ENCODE peak calls at places on chromosomes 16 and 17, in six cellular contexts. I, O, A, V, D and U are unnamed samples.
A peak's percentile ranks its signal among the peaks of the same experiment; 100 is the strongest.

GRCh38 chr17:2179615-2180295 is 123.8 kb downstream of the SMG6 start:
- DNase-seq in O (no peak), I (peak; percentile 99), D (peak; percentile 94), V (peak; percentile 98), A (peak; percentile 60), U (no peak)

GRCh38 chr17:61806941-61807340 is 56.4 kb downstream of the BRIP1 start:
- DNase-seq in I (peak; percentile 4), A (no peak), D (no peak), O (no peak), V (no peak), U (no peak)

GRCh38 chr16:90015586-90016338 is 3.5 kb downstream of the DBNDD1 start:
- DNase-seq in O (no peak), D (no peak), I (no peak), A (no peak), V (no peak), U (no peak)

GRCh38 chr16:25106567-25107465 is 4.7 kb upstream of the LCMT1 start:
- DNase-seq in I (peak; percentile 87), O (peak; percentile 64), D (peak; percentile 95), V (peak; percentile 92), A (peak; percentile 82), U (no peak)

GRCh38 chr17:66764559-66764958 is 70.4 kb upstream of the CACNG5 start:
- DNase-seq in V (no peak), A (no peak), I (no peak), D (no peak), O (no peak), U (no peak)

GRCh38 chr16:31461921-31462804 is 2.9 kb downstream of the ARMC5 start:
- DNase-seq in I (no peak), A (no peak), D (peak; percentile 18), V (no peak), O (no peak), U (no peak)

GRCh38 chr16:80717611-80718010 is 86.8 kb downstream of the CDYL2 start:
- DNase-seq in D (no peak), V (no peak), I (no peak), A (no peak), O (no peak), U (no peak)

GRCh38 chr16:75931043-75931442 is 204.8 kb upstream of the CPHXL start:
- DNase-seq in D (no peak), V (no peak), A (no peak), O (peak; percentile 85), I (peak; percentile 8), U (no peak)

GRCh38 chr17:71035226-71035625 is 865.9 kb downstream of the KCNJ2 start:
- DNase-seq in I (no peak), O (no peak), D (no peak), A (no peak), V (no peak), U (no peak)

GRCh38 chr16:31452631-31453106 is 6.6 kb upstream of the ARMC5 start:
- DNase-seq in I (peak; percentile 93), O (peak; percentile 88), D (no peak), V (peak; percentile 92), A (no peak), U (no peak)

GRCh38 chr16:31435341-31436220 is 7.0 kb downstream of the ZNF843 start:
- DNase-seq in A (no peak), D (no peak), I (no peak), V (no peak), O (no peak), U (no peak)

GRCh38 chr16:72850863-72851262 is 197.1 kb downstream of the ZFHX3 start:
- DNase-seq in V (peak; percentile 48), D (peak; percentile 36), A (peak; percentile 51), I (peak; percentile 59), O (no peak), U (no peak)

GRCh38 chr16:55572439-55572838 is 6.0 kb downstream of the CAPNS2 start:
- DNase-seq in O (no peak), A (no peak), D (no peak), V (peak; percentile 30), I (peak; percentile 46), U (no peak)

GRCh38 chr16:180101-180920 is at the start of gene HBQ1:
- DNase-seq in O (peak; percentile 17), I (peak; percentile 29), A (no peak), V (peak; percentile 45), D (no peak), U (no peak)

GRCh38 chr16:29898786-29899515 is 399 bp downstream of the SEZ6L2 start:
- DNase-seq in O (no peak), V (no peak), I (no peak), A (no peak), D (no peak), U (no peak)

GRCh38 chr17:35169964-35170363 is 22.3 kb downstream of the UNC45B start:
- DNase-seq in O (no peak), I (no peak), V (no peak), A (no peak), D (no peak), U (no peak)

GRCh38 chr17:35174835-35175334 is 19.3 kb downstream of the SLC35G3 start:
- DNase-seq in A (no peak), V (no peak), D (no peak), I (no peak), O (no peak), U (no peak)

GRCh38 chr17:35167666-35168065 is 20.0 kb downstream of the UNC45B start:
- DNase-seq in D (no peak), A (no peak), V (no peak), O (peak; percentile 56), I (no peak), U (no peak)

GRCh38 chr17:35171834-35172233 is 22.4 kb downstream of the SLC35G3 start:
- DNase-seq in O (peak; percentile 35), I (peak; percentile 9), D (no peak), V (no peak), A (no peak), U (no peak)

GRCh38 chr17:35170968-35171771 is 23.0 kb downstream of the SLC35G3 start:
- DNase-seq in I (peak; percentile 43), O (peak; percentile 17), D (no peak), V (peak; percentile 29), A (no peak), U (no peak)
- TF ChIP-seq CTCF in I (peak; percentile 14), O (peak; percentile 36), D (peak; percentile 19), V (no peak), A (no peak), U (peak; percentile 8)

DNA sequence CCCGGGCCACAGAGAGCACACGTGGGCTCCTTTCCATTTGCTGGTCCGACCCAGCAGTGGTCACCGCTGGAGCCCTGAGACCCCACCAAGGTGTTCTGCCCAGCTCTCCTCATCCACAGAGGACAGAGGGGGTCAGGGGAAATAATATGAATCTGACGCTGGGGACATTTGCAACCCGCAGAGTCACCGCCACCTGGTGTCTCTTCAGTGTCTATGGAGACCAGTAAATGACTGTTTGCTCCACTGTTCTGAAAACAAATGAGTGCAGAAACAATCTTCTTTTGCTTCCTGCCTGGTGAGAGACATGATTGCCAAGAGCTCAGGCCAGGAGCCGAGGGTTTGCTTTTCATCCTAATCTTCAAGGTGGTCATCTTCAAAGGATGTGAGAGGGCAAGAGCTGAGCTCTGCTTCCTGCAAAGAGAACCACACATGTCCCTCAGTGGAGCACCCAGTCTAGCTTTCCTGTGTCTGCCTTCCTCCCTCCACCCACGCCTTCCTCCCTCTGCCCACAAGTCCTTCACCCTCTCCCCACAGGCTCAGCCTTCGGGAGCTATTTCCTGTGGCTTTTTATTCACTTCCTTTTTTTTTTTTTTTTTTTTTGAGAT is 14.7 kb upstream of the KLHDC4 start:
- DNase-seq in V (peak; percentile 84), I (peak; percentile 73), O (peak; percentile 68), A (no peak), D (no peak), U (peak; percentile 86)
- TF ChIP-seq CTCF in V (no peak), I (no peak), O (no peak), A (no peak), D (no peak), U (peak; percentile 22)

DNA sequence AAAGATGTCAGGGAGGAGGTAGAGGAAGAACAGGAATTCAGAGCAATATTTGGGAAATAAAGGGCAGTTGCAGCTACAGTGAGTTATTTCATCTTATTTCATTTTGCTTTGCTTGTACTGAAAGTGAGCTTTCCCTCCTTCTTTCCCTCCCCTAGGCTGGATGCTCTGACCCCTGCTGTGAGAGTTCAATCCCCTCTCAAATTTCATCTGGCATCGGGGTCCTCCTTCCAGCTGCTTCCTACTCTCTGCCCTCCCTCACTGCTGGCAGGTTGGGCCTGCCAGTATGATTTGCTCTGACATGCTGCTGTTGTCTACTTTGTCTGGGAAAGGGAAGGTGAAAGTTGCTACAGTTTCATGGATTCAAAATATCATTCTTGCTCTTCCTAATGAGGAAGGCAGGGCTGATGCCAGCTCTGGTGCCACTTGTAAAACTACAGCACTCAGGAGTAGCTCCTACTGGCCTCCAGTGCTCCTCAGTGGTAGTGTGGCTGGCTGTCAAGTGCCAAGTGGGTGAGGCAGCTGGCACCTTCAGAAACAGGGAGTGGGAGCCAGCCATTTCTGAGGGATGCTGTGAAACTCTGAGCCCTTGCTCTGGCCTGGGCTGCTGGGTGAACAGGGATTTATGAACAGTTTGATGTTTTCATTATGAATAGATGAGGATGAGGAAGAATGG is 408.6 kb downstream of the HAPSTR1 start:
- DNase-seq in I (no peak), V (no peak), O (no peak), A (no peak), D (no peak), U (no peak)
- TF ChIP-seq CTCF in I (no peak), V (no peak), O (no peak), A (no peak), D (no peak), U (no peak)

GRCh38 chr17:81036128-81036891 is 1.4 kb downstream of the BAIAP2 start:
- DNase-seq in O (no peak), A (no peak), I (no peak), V (no peak), D (no peak), U (no peak)

GRCh38 chr17:81039096-81039495 is 4.1 kb downstream of the BAIAP2 start:
- DNase-seq in I (no peak), A (no peak), D (no peak), V (no peak), O (no peak), U (no peak)

GRCh38 chr17:81039854-81040758 is 5.2 kb downstream of the BAIAP2 start:
- DNase-seq in I (peak; percentile 64), D (peak; percentile 61), O (peak; percentile 65), A (no peak), V (peak; percentile 57), U (no peak)

GRCh38 chr17:81037026-81037782 is 2.3 kb downstream of the BAIAP2 start:
- DNase-seq in A (peak; percentile 48), D (no peak), V (no peak), O (no peak), I (peak; percentile 22), U (no peak)

DNA sequence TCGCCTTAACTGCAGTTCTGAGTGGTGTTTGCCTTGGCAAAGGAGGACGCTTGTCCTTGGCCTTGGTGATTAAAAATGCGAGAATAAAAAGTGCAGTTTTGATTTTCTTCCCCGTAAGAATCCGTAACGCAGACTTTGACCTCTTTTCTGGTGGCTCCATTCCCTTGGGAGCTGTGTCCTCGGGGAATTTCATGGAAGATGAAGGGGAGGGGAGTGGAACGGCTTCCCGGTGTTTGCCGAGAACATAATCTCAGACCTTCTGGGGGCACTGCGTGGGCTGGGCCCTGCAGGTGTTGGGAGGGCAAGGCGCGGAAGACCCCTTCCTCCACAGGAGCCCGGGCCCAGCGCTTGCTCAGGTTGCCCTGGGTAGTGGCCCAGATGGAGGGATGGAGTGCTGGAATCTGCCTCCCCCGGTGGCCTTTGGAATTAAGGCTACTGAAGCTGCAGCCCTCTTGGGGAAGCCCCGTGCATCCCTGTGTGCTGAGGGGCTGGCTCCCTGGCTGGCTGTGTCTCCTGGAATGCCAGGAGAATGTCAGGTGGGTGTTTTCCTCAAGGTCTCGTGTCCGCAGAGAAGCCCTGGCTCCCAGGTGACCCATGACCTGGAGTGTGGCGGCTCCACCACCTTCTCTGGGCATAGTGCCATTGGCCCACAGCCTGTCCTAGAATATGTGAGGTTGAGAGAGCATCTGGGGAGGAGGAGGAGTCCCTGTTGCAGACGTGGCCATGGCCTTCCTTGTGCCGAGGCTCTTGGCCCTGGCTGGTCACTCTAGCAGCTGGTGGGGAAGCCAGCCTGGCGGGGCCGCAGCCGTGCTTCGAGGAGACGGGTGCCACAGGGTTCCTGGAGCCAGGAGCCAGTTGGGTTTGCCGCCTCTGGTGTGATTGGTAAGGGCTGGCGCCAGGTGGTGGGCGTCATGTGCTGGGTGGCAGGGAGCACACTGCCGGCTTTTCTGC is 3.1 kb downstream of the BAIAP2 start:
- DNase-seq in O (no peak), I (peak; percentile 18), D (no peak), V (no peak), A (no peak), U (no peak)
- TF ChIP-seq CTCF in O (no peak), I (no peak), D (no peak), V (no peak), A (no peak), U (no peak)